ENCODE peak calls at places on chromosomes 16 and 17, in eight cellular contexts. W is AG09319; O is endothelial cell; Z is stomach; M is spleen; J is cardiac fibroblast; A is mucosa of descending colon; X is CD8-positive, alpha-beta T cell. K is an unnamed sample.

GRCh38 chr17:40516581-40517285 is 15.3 kb upstream of the TNS4 start:
- DNase-seq in O (no peak), J (peak; percentile 48), X (peak; percentile 80), W (no peak), M (peak; percentile 79), Z (no peak), A (peak; percentile 63), K (no peak)

GRCh38 chr16:20675488-20676267 is 21.8 kb downstream of the ACSM1 start:
- DNase-seq in X (peak; percentile 29), O (no peak), Z (peak; percentile 72), J (peak; percentile 22), W (no peak), A (peak; percentile 91), M (peak; percentile 79), K (no peak)

GRCh38 chr16:84548971-84549844 is 44.7 kb upstream of the MEAK7 start:
- DNase-seq in W (no peak), J (no peak), Z (no peak), O (peak; percentile 13), A (no peak), M (peak; percentile 90), X (peak; percentile 57), K (no peak)

GRCh38 chr17:68599091-68599872 is 1.9 kb downstream of the FAM20A start:
- DNase-seq in M (no peak), Z (no peak), X (no peak), W (no peak), O (no peak), A (no peak), J (no peak), K (peak; percentile 13)

GRCh38 chr16:1745181-1745899 is 26.0 kb downstream of the NME3 start:
- DNase-seq in M (no peak), Z (no peak), W (peak; percentile 36), A (no peak), J (peak; percentile 61), O (no peak), X (no peak), K (peak; percentile 89)

GRCh38 chr16:87363771-87364476 is 19.7 kb downstream of the FBXO31 start:
- DNase-seq in Z (peak; percentile 52), J (no peak), X (no peak), M (no peak), A (peak; percentile 23), O (no peak), W (no peak), K (no peak)

GRCh38 chr17:2981325-2981724 is 82.1 kb downstream of the OR1D5 start:
- DNase-seq in A (no peak), W (no peak), M (peak; percentile 42), X (no peak), O (no peak), Z (no peak), J (no peak), K (no peak)

GRCh38 chr17:70158581-70158980 is 10.8 kb upstream of the KCNJ2 start:
- DNase-seq in O (no peak), J (no peak), W (no peak), Z (no peak), M (no peak), A (no peak), X (no peak), K (no peak)

GRCh38 chr16:46901709-46902108 is 17.5 kb downstream of the GPT2 start:
- DNase-seq in W (no peak), A (no peak), Z (no peak), M (no peak), J (no peak), O (no peak), X (no peak), K (no peak)

GRCh38 chr16:1344499-1344898 is 7.2 kb downstream of the TSR3 start:
- DNase-seq in A (no peak), Z (no peak), X (no peak), O (no peak), W (no peak), J (no peak), M (no peak), K (no peak)

DNA sequence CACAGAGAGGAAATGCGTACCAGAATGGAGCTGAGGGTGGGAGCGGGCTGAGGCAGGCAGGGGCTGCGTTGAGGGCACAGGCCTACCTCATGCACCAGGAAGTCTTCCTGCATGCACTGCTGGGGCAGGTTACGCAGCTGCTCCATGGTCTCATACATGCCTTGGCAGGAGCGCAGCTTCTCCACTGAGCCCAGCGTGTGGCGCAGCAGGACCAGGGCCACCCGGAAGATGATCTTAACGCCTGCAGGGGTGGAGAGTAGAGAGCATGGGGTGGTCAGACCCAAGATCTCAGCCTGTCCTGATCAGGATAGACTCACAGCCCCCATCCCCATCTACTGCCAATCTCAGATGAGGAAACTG is 3.4 kb upstream of the CD2BP2 start:
- DNase-seq in X (no peak), Z (no peak), J (no peak), W (no peak), O (no peak), A (no peak), M (no peak), K (no peak)
- TF ChIP-seq CTCF in X (no peak), Z (no peak), J (no peak), W (no peak), O (no peak), A (no peak), M (no peak), K (no peak)

GRCh38 chr16:50863673-50864144 is 121.8 kb downstream of the CYLD start:
- DNase-seq in M (no peak), O (no peak), A (no peak), W (no peak), Z (no peak), J (no peak), X (no peak), K (no peak)

GRCh38 chr16:50864386-50864785 is 122.5 kb downstream of the CYLD start:
- DNase-seq in W (no peak), M (no peak), O (no peak), J (no peak), Z (no peak), X (no peak), A (no peak), K (no peak)

GRCh38 chr16:50861451-50861850 is 119.6 kb downstream of the CYLD start:
- DNase-seq in W (no peak), Z (no peak), O (no peak), A (no peak), X (no peak), M (no peak), J (no peak), K (peak; percentile 65)

GRCh38 chr16:50861926-50862325 is 120.0 kb downstream of the CYLD start:
- DNase-seq in X (no peak), J (peak; percentile 52), A (no peak), O (no peak), Z (no peak), W (no peak), M (no peak), K (no peak)

DNA sequence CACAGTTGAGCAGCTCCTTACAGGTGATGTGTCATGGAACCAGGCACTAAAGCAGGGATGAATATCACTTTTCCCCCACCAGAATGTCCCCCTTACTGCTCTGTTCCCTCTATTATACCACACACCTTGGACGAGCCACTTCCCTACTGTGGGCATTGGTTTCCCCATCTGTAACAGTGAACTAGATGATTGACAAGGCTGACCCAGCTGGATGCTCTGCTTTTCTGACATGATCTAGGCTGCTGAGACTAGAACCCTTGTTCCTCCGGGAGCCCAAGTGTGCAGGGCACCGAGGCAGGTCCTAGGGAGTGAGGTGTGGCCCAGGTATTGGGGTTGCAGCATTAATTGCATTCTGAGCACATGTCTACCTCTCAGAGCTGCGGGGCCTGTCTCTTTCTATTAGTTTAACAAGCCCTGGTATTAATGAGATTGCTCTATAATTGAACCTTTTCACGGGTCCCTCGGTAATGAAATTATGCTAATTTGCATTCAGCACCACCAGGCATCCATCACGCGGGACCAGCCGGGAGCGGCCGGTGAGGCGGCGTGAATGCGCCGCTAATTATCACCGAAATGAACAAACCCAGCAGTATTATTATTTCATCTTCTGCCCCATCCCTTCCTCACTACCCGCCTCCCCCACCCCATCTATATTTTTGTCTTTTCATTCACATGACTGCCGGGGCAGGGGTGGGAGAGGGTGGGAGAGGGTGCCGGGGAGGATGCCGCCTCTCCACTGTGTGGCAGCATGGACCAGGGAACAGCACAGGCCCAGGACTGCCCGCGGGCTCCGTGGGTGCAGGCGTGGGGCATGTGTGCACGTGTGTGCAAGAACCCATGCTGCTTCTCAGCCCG is 121.2 kb downstream of the CYLD start:
- DNase-seq in X (no peak), Z (no peak), M (no peak), A (no peak), W (no peak), O (no peak), J (no peak), K (peak; percentile 59)
- TF ChIP-seq CTCF in X (no peak), Z (no peak), M (no peak), A (no peak), W (no peak), O (no peak), J (no peak), K (no peak)

GRCh38 chr17:5558815-5559785 is 25.2 kb downstream of the NLRP1 start:
- DNase-seq in X (no peak), M (no peak), W (no peak), A (no peak), Z (no peak), J (no peak), O (no peak), K (peak; percentile 72)

GRCh38 chr17:5560361-5560988 is 23.8 kb downstream of the NLRP1 start:
- DNase-seq in O (no peak), A (no peak), W (no peak), X (no peak), M (no peak), J (no peak), Z (no peak), K (peak; percentile 57)

GRCh38 chr17:5557485-5557884 is 26.8 kb downstream of the NLRP1 start:
- DNase-seq in O (no peak), A (no peak), W (no peak), M (no peak), J (peak; percentile 59), Z (no peak), X (no peak), K (peak; percentile 64)

GRCh38 chr17:5555254-5555653 is 29.1 kb downstream of the NLRP1 start:
- DNase-seq in W (no peak), X (no peak), Z (no peak), J (peak; percentile 76), O (no peak), A (no peak), M (no peak), K (peak; percentile 77)

DNA sequence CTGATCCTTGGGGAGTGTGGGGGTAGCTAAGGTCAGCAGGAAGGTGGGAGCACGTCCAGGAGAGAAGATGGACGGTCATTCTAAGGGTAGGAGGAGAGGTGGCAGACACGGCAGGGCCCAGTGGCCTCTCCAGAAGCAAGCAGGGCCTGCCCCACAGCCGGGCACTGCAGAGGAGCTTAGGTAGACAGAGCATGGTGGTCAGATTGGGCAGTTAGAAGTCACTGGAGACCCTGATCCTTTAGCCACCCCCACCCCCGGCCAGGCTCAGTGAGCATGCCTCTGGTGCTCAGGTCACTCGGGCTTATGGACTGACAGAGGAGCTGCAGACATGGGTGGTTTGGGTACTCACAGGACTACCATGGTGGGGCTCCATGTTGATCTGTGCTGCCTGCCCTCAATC is 26.3 kb downstream of the NLRP1 start:
- DNase-seq in Z (no peak), M (no peak), J (no peak), X (no peak), A (no peak), W (no peak), O (no peak), K (peak; percentile 74)
- TF ChIP-seq CTCF in Z (no peak), M (no peak), J (no peak), X (no peak), A (no peak), W (no peak), O (no peak), K (no peak)

DNA sequence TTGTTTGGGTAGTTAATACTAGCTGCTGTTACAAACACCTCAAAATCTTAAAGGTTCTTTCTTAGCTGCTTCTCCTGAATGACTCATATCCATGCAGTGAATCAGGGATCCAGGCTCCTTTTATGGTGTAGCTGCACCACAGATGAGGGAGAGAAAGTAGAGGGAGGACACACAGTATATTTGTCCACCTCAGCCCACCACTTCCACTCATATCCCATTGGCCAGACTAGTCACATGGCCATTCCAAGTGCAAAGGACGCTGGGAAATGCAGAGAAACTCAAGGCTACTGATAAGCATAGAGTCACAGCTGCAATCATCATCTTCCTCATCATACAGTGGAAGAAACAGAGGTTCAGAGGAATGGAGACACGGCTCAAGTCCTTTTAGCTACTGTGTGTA is 63.8 kb downstream of the GSG1L start:
- DNase-seq in X (no peak), O (no peak), M (no peak), A (no peak), Z (no peak), W (no peak), J (peak; percentile 26), K (no peak)
- TF ChIP-seq CTCF in X (no peak), O (no peak), M (no peak), A (no peak), Z (no peak), W (no peak), J (no peak), K (no peak)